ENCODE peak calls at places on chromosomes 1 and 21, in ten cellular contexts. E is endothelial cell, K is thoracic aorta, D is tibial artery, W is cardiac fibroblast, R is GM20000, C is lower lobe of right lung, I is midbrain, Q is upper lobe of right lung, S is mucosa of descending colon. Y is an unnamed sample.

GRCh38 chr21:29658934-29659203 is 280.9 kb downstream of the GRIK1 start:
- DNase-seq in S (no peak), I (no peak), D (no peak), W (no peak), R (no peak), C (no peak), K (no peak), Q (no peak), E (no peak), Y (no peak)

GRCh38 chr1:21497466-21498061 is 11.7 kb upstream of the ALPL start:
- DNase-seq in S (no peak), W (no peak), D (no peak), Q (no peak), I (no peak), R (no peak), K (no peak), C (no peak), E (no peak), Y (no peak)

GRCh38 chr21:42592156-42592820 is 61.1 kb upstream of the PDE9A start:
- DNase-seq in W (no peak), C (no peak), E (no peak), S (no peak), Q (no peak), I (no peak), K (no peak), D (no peak), R (no peak), Y (no peak)

GRCh38 chr1:46815133-46815532 is 16.3 kb downstream of the CYP4B1 start:
- DNase-seq in S (no peak), R (no peak), D (no peak), E (no peak), Q (no peak), C (no peak), I (no peak), W (no peak), K (no peak), Y (no peak)

GRCh38 chr1:98056781-98057180 is 135.9 kb upstream of the DPYD start:
- DNase-seq in I (no peak), W (no peak), K (no peak), S (no peak), Q (no peak), C (no peak), R (no peak), E (no peak), D (no peak), Y (no peak)

GRCh38 chr1:220222939-220223338 is 49.3 kb downstream of the RAB3GAP2 start:
- DNase-seq in Q (no peak), E (no peak), C (no peak), I (no peak), K (no peak), R (no peak), D (no peak), W (peak; percentile 17), S (no peak), Y (no peak)

GRCh38 chr1:26003756-26004155 is 5.9 kb upstream of the PAFAH2 start:
- DNase-seq in S (no peak), E (no peak), I (no peak), C (no peak), W (no peak), Q (no peak), K (no peak), R (no peak), D (no peak), Y (no peak)

GRCh38 chr1:958823-959729 is at the start of gene NOC2L:
- DNase-seq in S (peak; percentile 95), D (peak; percentile 89), I (peak; percentile 90), C (peak; percentile 94), E (peak; percentile 95), W (peak; percentile 89), Q (peak; percentile 97), R (peak; percentile 98), K (peak; percentile 68), Y (peak; percentile 46)

GRCh38 chr1:47231314-47232186 is 475 bp downstream of the TAL1 start:
- DNase-seq in D (peak; percentile 47), S (peak; percentile 33), W (peak; percentile 44), E (peak; percentile 55), I (peak; percentile 11), Q (no peak), C (no peak), R (peak; percentile 62), K (no peak), Y (peak; percentile 1)

GRCh38 chr1:70319750-70320149 is 34.8 kb downstream of the ANKRD13C start:
- DNase-seq in C (no peak), S (no peak), Q (no peak), W (peak; percentile 77), I (no peak), D (no peak), R (no peak), E (no peak), K (no peak), Y (no peak)

GRCh38 chr1:23743287-23744052 is at the start of gene ELOA:
- DNase-seq in K (no peak), I (peak; percentile 81), W (peak; percentile 51), R (peak; percentile 96), Q (peak; percentile 91), S (peak; percentile 82), E (peak; percentile 71), C (peak; percentile 86), D (peak; percentile 60), Y (no peak)

GRCh38 chr1:115712911-115713609 is 55.5 kb downstream of the CASQ2 start:
- DNase-seq in E (no peak), S (no peak), W (no peak), D (no peak), Q (no peak), C (no peak), I (no peak), K (no peak), R (no peak), Y (no peak)

GRCh38 chr21:43913928-43914327 is 48.9 kb downstream of the AGPAT3 start:
- DNase-seq in K (no peak), D (no peak), Q (no peak), W (peak; percentile 11), I (no peak), R (no peak), C (no peak), E (no peak), S (no peak), Y (no peak)

GRCh38 chr1:9753121-9753531 is 70.6 kb downstream of the CLSTN1 start:
- DNase-seq in K (peak; percentile 51), Q (no peak), R (no peak), D (peak; percentile 56), S (no peak), C (no peak), E (no peak), W (peak; percentile 83), I (no peak), Y (no peak)

GRCh38 chr1:111364690-111365089 is 62.8 kb downstream of the OVGP1 start:
- DNase-seq in R (no peak), W (no peak), E (no peak), C (no peak), K (no peak), I (no peak), D (no peak), Q (no peak), S (no peak), Y (no peak)

GRCh38 chr1:150429805-150430204 is 57.4 kb upstream of the TARS2 start:
- DNase-seq in R (peak; percentile 26), E (no peak), D (no peak), S (no peak), C (no peak), Q (no peak), I (no peak), K (no peak), W (peak; percentile 34), Y (no peak)

GRCh38 chr1:226655251-226656163 is 83.6 kb downstream of the ITPKB start:
- DNase-seq in W (no peak), I (peak; percentile 36), R (no peak), S (no peak), E (no peak), C (no peak), D (no peak), Q (no peak), K (no peak), Y (no peak)

GRCh38 chr21:33025106-33025470 is 647 bp upstream of the OLIG2 start:
- DNase-seq in S (no peak), C (no peak), D (no peak), W (no peak), Q (no peak), K (no peak), I (peak; percentile 75), E (peak; percentile 71), R (no peak), Y (no peak)

GRCh38 chr1:68230901-68231626 is 1.3 kb downstream of the WLS start:
- DNase-seq in D (peak; percentile 25), W (peak; percentile 40), S (peak; percentile 33), I (no peak), Q (peak; percentile 69), K (no peak), R (no peak), C (peak; percentile 53), E (peak; percentile 20), Y (no peak)

GRCh38 chr1:219347843-219348475 is 174.3 kb downstream of the LYPLAL1 start:
- DNase-seq in D (peak; percentile 42), C (peak; percentile 41), R (no peak), K (no peak), Q (peak; percentile 66), E (no peak), W (no peak), I (no peak), S (peak; percentile 10), Y (no peak)

GRCh38 chr1:177255411-177255810 is 84.7 kb downstream of the BRINP2 start:
- DNase-seq in I (no peak), D (no peak), E (no peak), W (peak; percentile 35), K (no peak), C (no peak), S (no peak), R (no peak), Q (no peak), Y (no peak)

GRCh38 chr21:35801388-35801787 is 258.9 kb downstream of the SETD4 start:
- DNase-seq in S (no peak), Q (no peak), C (no peak), D (no peak), W (no peak), I (no peak), R (no peak), K (no peak), E (no peak), Y (no peak)

GRCh38 chr1:56389813-56390539 is 189.4 kb downstream of the PLPP3 start:
- DNase-seq in Q (no peak), K (no peak), R (no peak), I (no peak), E (no peak), C (no peak), S (no peak), W (no peak), D (no peak), Y (no peak)

GRCh38 chr1:156618853-156619581 is at the start of gene HAPLN2:
- DNase-seq in C (no peak), W (no peak), D (no peak), K (no peak), Q (peak; percentile 35), S (no peak), R (no peak), E (peak; percentile 73), I (peak; percentile 70), Y (no peak)

GRCh38 chr1:108190001-108190634 is 10.0 kb downstream of the SLC25A24 start:
- DNase-seq in Q (no peak), E (no peak), I (no peak), S (no peak), D (no peak), K (no peak), C (no peak), W (no peak), R (no peak), Y (no peak)

GRCh38 chr1:224459051-224459450 is 24.5 kb upstream of the WDR26 start:
- DNase-seq in E (no peak), S (no peak), I (peak; percentile 13), D (peak; percentile 32), Q (no peak), W (peak; percentile 8), R (no peak), C (no peak), K (no peak), Y (no peak)

GRCh38 chr1:166902279-166902678 is 26.2 kb upstream of the TADA1 start:
- DNase-seq in K (no peak), Q (no peak), I (no peak), S (no peak), D (no peak), C (no peak), E (no peak), R (no peak), W (peak; percentile 56), Y (no peak)

GRCh38 chr1:13801711-13802486 is 101.9 kb downstream of the PRDM2 start:
- DNase-seq in W (no peak), K (no peak), R (no peak), I (no peak), E (no peak), S (peak; percentile 69), D (no peak), Q (no peak), C (no peak), Y (no peak)

Y was measured in GM12878.